ENCODE peak calls at places on chromosomes 11 and 22, in five cellular contexts. R, D, K, U and V are unnamed samples. For H3K4me1, the result is how much of the 10 kb centered on the place peaks cover.

GRCh38 chr11:34483475-34483874 is 30.1 kb downstream of the ELF5 start:
- DNase-seq in R (no peak), D (no peak), K (no peak), U (no peak), V (no peak)

GRCh38 chr22:48750282-48750681 is 1077.4 kb downstream of the BRD1 start:
- DNase-seq in R (no peak), D (no peak), K (no peak), U (no peak), V (no peak)

GRCh38 chr11:95229199-95230053 is 1.6 kb downstream of the SESN3 start:
- DNase-seq in R (no peak), D (peak), K (no peak), U (peak), V (peak)

GRCh38 chr11:86722041-86722440 is 49.6 kb upstream of the ME3 start:
- DNase-seq in R (no peak), D (peak), K (no peak), U (peak), V (no peak)

GRCh38 chr11:26905368-26905767 is 88.5 kb upstream of the FIBIN start:
- DNase-seq in R (no peak), D (peak), K (no peak), U (peak), V (no peak)

GRCh38 chr11:61679893-61680621 is at the start of gene DAGLA:
- DNase-seq in R (peak), D (peak), K (no peak), U (peak), V (peak)

GRCh38 chr11:2547806-2548205 is 103.0 kb downstream of the KCNQ1 start:
- DNase-seq in R (peak), D (no peak), K (no peak), U (no peak), V (no peak)

GRCh38 chr11:27353593-27354358 is 9.2 kb downstream of the CCDC34 start:
- DNase-seq in R (no peak), D (no peak), K (no peak), U (peak), V (no peak)

GRCh38 chr22:25100972-25101371 is 98.7 kb upstream of the CRYBB3 start:
- DNase-seq in R (no peak), D (no peak), K (no peak), U (no peak), V (no peak)

GRCh38 chr11:108608548-108608947 is 15.0 kb upstream of the EXPH5 start:
- DNase-seq in R (no peak), D (no peak), K (no peak), U (no peak), V (no peak)

GRCh38 chr11:87778341-87778740 is 396.9 kb downstream of the RAB38 start:
- DNase-seq in R (peak), D (peak), K (no peak), U (peak), V (no peak)

GRCh38 chr11:45089251-45089650 is 57.2 kb upstream of the PRDM11 start:
- DNase-seq in R (peak), D (peak), K (no peak), U (peak), V (no peak)

GRCh38 chr11:69001301-69002081 is 11.6 kb downstream of the MRGPRF start:
- DNase-seq in R (no peak), D (no peak), K (no peak), U (no peak), V (no peak)

GRCh38 chr11:99418927-99419707 is 398.4 kb downstream of the CNTN5 start:
- DNase-seq in R (no peak), D (no peak), K (no peak), U (peak), V (no peak)

GRCh38 chr22:42337356-42337755 is 66.9 kb upstream of the TCF20 start:
- DNase-seq in R (no peak), D (no peak), K (no peak), U (no peak), V (no peak)

GRCh38 chr11:133830931-133831907 is 14.1 kb downstream of the SPATA19 start:
- DNase-seq in R (no peak), D (no peak), K (no peak), U (no peak), V (no peak)

GRCh38 chr11:122007611-122008071 is 108.4 kb downstream of the BLID start:
- DNase-seq in R (peak), D (no peak), K (no peak), U (peak), V (no peak)

GRCh38 chr11:86625981-86626380 is 46.4 kb downstream of the ME3 start:
- DNase-seq in R (no peak), D (no peak), K (no peak), U (no peak), V (no peak)

GRCh38 chr11:77175021-77175842 is 47.2 kb downstream of the MYO7A start:
- DNase-seq in R (peak), D (no peak), K (no peak), U (no peak), V (no peak)

GRCh38 chr22:47561115-47561675 is 798.7 kb downstream of the TBC1D22A start:
- DNase-seq in R (no peak), D (no peak), K (no peak), U (no peak), V (no peak)

GRCh38 chr11:69868871-69869270 is 49.7 kb upstream of the FGF3 start:
- DNase-seq in R (no peak), D (no peak), K (no peak), U (no peak), V (no peak)

GRCh38 chr22:45726081-45726480 is 54.4 kb downstream of the ATXN10 start:
- DNase-seq in R (no peak), D (no peak), K (no peak), U (no peak), V (no peak)

GRCh38 chr11:95132956-95133355 is 43.3 kb downstream of the ENDOD1 start:
- DNase-seq in R (no peak), D (peak), K (no peak), U (no peak), V (no peak)

GRCh38 chr11:66559141-66559861 is 9.1 kb downstream of the CTSF start:
- DNase-seq in R (peak), D (no peak), K (no peak), U (no peak), V (peak)

GRCh38 chr11:64086263-64086938 is 50.7 kb downstream of the FLRT1 start:
- DNase-seq in R (no peak), D (no peak), K (no peak), U (peak), V (peak)

GRCh38 chr22:22241554-22241898 is 3.1 kb upstream of the VPREB1 start:
- DNase-seq in R (no peak), D (no peak), K (no peak), U (no peak), V (no peak)

GRCh38 chr11:64858467-64859401 is 14.3 kb upstream of the CDC42BPG start:
- DNase-seq in R (peak), D (no peak), K (peak), U (no peak), V (peak)

GRCh38 chr11:106399075-106399500 is 321.6 kb downstream of the AASDHPPT start:
- DNase-seq in R (no peak), D (peak), K (no peak), U (peak), V (no peak)

GRCh38 chr11:64249563-64250405 is 1.5 kb upstream of the PLCB3 start:
- DNase-seq in R (no peak), D (no peak), K (no peak), U (no peak), V (peak)

GRCh38 chr11:2554338-2555240 is 109.8 kb downstream of the KCNQ1 start:
- DNase-seq in R (no peak), D (no peak), K (no peak), U (no peak), V (no peak)

DNA sequence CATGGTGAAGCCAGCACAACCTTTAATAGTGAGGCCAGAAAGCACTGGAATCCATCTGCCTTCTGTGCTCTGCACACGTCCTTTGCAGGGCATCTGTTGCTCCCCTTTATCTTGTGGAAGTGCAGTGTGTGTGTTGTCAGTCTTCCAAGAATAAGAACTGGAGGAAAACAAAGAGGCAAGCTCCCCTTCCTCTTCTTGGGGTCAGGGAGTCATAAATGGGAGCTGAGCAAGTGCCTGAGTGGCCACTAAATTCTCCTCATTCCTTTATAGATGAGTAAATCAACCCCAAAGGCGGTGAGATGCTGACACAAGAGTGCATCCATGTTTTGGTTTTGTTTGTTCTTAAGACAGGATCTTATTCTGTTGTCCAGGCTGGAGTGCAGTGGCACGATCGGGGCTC is 38.3 kb downstream of the WT1 start:
- DNase-seq in R (no peak), D (no peak), K (no peak), U (peak), V (no peak)
- H3K4me1 ChIP-seq in R (under half), D (under half), K (under half), U (under half), V (under half)

DNA sequence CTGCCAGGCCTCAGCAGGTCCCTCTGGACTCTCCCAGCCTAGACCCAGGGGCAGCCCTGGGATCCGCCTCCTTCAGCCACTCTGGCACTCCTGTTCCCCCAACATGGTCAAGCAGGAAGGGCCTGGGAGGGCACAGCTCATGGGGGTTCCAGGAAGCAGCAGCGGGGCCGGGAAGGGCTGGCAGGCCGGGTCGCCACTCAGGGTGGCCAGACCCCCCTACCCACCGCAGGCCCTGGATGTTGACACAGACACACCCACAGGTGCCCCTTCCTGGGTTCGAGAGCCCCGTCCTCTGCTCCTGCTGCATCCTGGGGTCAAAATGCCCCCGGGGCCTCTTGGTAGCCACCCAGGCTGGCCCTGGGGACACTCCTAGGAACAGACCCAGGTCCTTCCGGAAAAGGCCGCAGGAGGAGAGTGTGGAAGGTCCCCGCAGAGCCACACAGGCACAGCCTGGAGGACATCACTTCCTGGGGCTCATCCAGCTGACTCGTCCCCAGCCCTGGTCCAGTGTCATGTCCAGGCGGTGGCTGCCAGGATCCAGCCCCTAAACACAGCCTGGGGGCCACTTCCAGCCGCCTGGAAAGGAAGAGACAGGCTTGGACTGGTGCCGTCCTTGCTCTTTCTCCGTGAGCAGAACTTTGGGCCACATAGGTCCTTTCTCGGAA is 6.8 kb upstream of the PIM3 start:
- DNase-seq in R (peak), D (no peak), K (no peak), U (no peak), V (no peak)
- H3K4me3 ChIP-seq in R (no peak), D (no peak), K (no peak), U (no peak), V (no peak)

DNA sequence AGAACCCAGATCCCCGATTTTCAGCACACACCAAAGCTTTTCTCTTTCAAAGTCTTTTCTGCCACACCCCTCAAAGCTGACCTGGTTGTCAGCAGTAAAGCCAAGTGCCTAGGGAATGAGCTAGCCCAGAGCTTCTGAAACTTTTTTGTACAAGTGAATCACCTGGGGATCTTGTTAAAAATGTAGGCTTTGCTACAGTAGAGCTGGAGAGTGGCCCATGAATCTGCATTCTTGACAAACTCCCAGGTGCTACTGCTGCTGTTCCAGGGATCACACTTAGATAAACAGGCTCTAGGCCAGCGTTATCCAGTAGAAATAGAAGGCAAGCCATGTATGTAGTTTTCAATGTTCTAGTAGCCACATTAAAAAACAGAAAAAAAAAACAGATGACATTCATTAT is 21.8 kb upstream of the NAV2 start:
- DNase-seq in R (no peak), D (no peak), K (no peak), U (no peak), V (no peak)
- H3K27ac ChIP-seq in R (no peak), D (no peak), K (no peak), U (no peak), V (no peak)

GRCh38 chr22:35098921-35099320 is 33.0 kb downstream of the ISX start:
- DNase-seq in R (no peak), D (no peak), K (no peak), U (no peak), V (peak)

GRCh38 chr22:35099883-35100282 is 33.9 kb downstream of the ISX start:
- DNase-seq in R (no peak), D (no peak), K (no peak), U (no peak), V (peak)

GRCh38 chr22:35102663-35103062 is 36.7 kb downstream of the ISX start:
- DNase-seq in R (no peak), D (peak), K (peak), U (peak), V (peak)

GRCh38 chr22:35104491-35104890 is 38.5 kb downstream of the ISX start:
- DNase-seq in R (no peak), D (no peak), K (no peak), U (no peak), V (peak)

GRCh38 chr22:35103756-35104155 is 37.8 kb downstream of the ISX start:
- DNase-seq in R (no peak), D (no peak), K (no peak), U (no peak), V (peak)
- H3K4me1 ChIP-seq in R (under half), D (under half), K (under half), U (under half), V (under half)

DNA sequence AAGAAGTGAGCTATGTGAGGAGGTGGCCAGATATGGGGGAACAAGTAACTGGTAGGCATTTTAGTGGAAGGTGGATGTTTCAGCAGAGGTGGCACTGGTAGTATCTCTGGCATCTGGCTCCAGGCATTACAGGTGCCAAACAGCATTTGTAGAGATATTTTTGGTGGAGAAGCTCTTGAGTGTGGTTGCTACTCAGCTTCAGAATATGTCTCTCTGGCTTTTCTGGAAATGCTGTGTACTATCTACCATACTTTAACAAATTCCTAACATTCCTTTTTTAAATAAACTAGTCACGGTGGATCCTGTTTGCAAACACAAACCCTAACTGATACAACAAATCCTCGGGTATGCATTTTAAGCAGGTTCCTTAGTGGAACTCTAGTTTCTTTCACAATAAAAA is 128.0 kb downstream of the BARX2 start:
- DNase-seq in R (no peak), D (no peak), K (no peak), U (no peak), V (no peak)
- H3K4me3 ChIP-seq in R (no peak), D (no peak), K (no peak), U (no peak), V (no peak)